ENCODE peak calls at places on chromosomes 11 and 22, in four cellular contexts. One of them, this sample, is unnamed.

GRCh38 chr11:3157381-3158130 is 7.6 kb downstream of the OSBPL5 start:
- DNase-seq in HuH-7.5: no peak
- DNase-seq in activated naive CD8-positive, alpha-beta T cell treated with anti-CD3 and anti-CD28 coated beads for 36 hours: peak
- DNase-seq in activated CD8-positive, alpha-beta memory T cell treated with anti-CD3 and anti-CD28 coated beads for 1 hour: no peak
- DNase-seq in this sample: no peak

GRCh38 chr11:94546886-94547285 is 3.2 kb downstream of the FUT4 start:
- DNase-seq in activated naive CD8-positive, alpha-beta T cell treated with anti-CD3 and anti-CD28 coated beads for 36 hours: no peak
- DNase-seq in activated CD8-positive, alpha-beta memory T cell treated with anti-CD3 and anti-CD28 coated beads for 1 hour: no peak
- DNase-seq in HuH-7.5: no peak
- DNase-seq in this sample: no peak

GRCh38 chr11:96483550-96483949 is 93.7 kb downstream of the JRKL start:
- DNase-seq in activated CD8-positive, alpha-beta memory T cell treated with anti-CD3 and anti-CD28 coated beads for 1 hour: no peak
- DNase-seq in HuH-7.5: no peak
- DNase-seq in activated naive CD8-positive, alpha-beta T cell treated with anti-CD3 and anti-CD28 coated beads for 36 hours: no peak
- DNase-seq in this sample: no peak

GRCh38 chr11:122977455-122978302 is 4.0 kb downstream of the BSX start:
- DNase-seq in HuH-7.5: no peak
- DNase-seq in activated CD8-positive, alpha-beta memory T cell treated with anti-CD3 and anti-CD28 coated beads for 1 hour: no peak
- DNase-seq in activated naive CD8-positive, alpha-beta T cell treated with anti-CD3 and anti-CD28 coated beads for 36 hours: no peak
- DNase-seq in this sample: no peak

GRCh38 chr11:75986966-75987365 is 172.0 kb downstream of the UVRAG start:
- DNase-seq in activated CD8-positive, alpha-beta memory T cell treated with anti-CD3 and anti-CD28 coated beads for 1 hour: no peak
- DNase-seq in HuH-7.5: no peak
- DNase-seq in activated naive CD8-positive, alpha-beta T cell treated with anti-CD3 and anti-CD28 coated beads for 36 hours: no peak
- DNase-seq in this sample: no peak

GRCh38 chr11:24453129-24453723 is 43.6 kb upstream of the LUZP2 start:
- DNase-seq in activated naive CD8-positive, alpha-beta T cell treated with anti-CD3 and anti-CD28 coated beads for 36 hours: no peak
- DNase-seq in activated CD8-positive, alpha-beta memory T cell treated with anti-CD3 and anti-CD28 coated beads for 1 hour: no peak
- DNase-seq in HuH-7.5: no peak
- DNase-seq in this sample: no peak

GRCh38 chr11:60871378-60872061 is 4.2 kb downstream of the ZP1 start:
- DNase-seq in activated naive CD8-positive, alpha-beta T cell treated with anti-CD3 and anti-CD28 coated beads for 36 hours: no peak
- DNase-seq in activated CD8-positive, alpha-beta memory T cell treated with anti-CD3 and anti-CD28 coated beads for 1 hour: no peak
- DNase-seq in HuH-7.5: no peak
- DNase-seq in this sample: no peak

GRCh38 chr11:34558673-34559072 is 45.1 kb upstream of the ELF5 start:
- DNase-seq in activated CD8-positive, alpha-beta memory T cell treated with anti-CD3 and anti-CD28 coated beads for 1 hour: no peak
- DNase-seq in activated naive CD8-positive, alpha-beta T cell treated with anti-CD3 and anti-CD28 coated beads for 36 hours: no peak
- DNase-seq in HuH-7.5: no peak
- DNase-seq in this sample: no peak

GRCh38 chr11:6413791-6414231 is 5.1 kb downstream of the APBB1 start:
- DNase-seq in HuH-7.5: no peak
- DNase-seq in activated CD8-positive, alpha-beta memory T cell treated with anti-CD3 and anti-CD28 coated beads for 1 hour: no peak
- DNase-seq in activated naive CD8-positive, alpha-beta T cell treated with anti-CD3 and anti-CD28 coated beads for 36 hours: peak
- DNase-seq in this sample: no peak

GRCh38 chr22:34931026-34931425 is 134.9 kb upstream of the ISX start:
- DNase-seq in HuH-7.5: no peak
- DNase-seq in activated naive CD8-positive, alpha-beta T cell treated with anti-CD3 and anti-CD28 coated beads for 36 hours: no peak
- DNase-seq in activated CD8-positive, alpha-beta memory T cell treated with anti-CD3 and anti-CD28 coated beads for 1 hour: no peak
- DNase-seq in this sample: no peak

GRCh38 chr11:94851864-94852581 is 83.9 kb downstream of the AMOTL1 start:
- DNase-seq in HuH-7.5: no peak
- DNase-seq in activated naive CD8-positive, alpha-beta T cell treated with anti-CD3 and anti-CD28 coated beads for 36 hours: no peak
- DNase-seq in activated CD8-positive, alpha-beta memory T cell treated with anti-CD3 and anti-CD28 coated beads for 1 hour: no peak
- DNase-seq in this sample: no peak

GRCh38 chr11:14892036-14892556 is at the start of gene CYP2R1:
- DNase-seq in activated naive CD8-positive, alpha-beta T cell treated with anti-CD3 and anti-CD28 coated beads for 36 hours: peak
- DNase-seq in activated CD8-positive, alpha-beta memory T cell treated with anti-CD3 and anti-CD28 coated beads for 1 hour: peak
- DNase-seq in HuH-7.5: peak
- DNase-seq in this sample: peak

This sample was measured in non-pigmented ciliary epithelial cell.